ENCODE peak calls at places on chromosomes 4 and X, in five cellular contexts. One of them, this sample, is unnamed.

GRCh38 chr4:176611351-176611750 is 181.4 kb downstream of the VEGFC start:
- DNase-seq in NB4: no peak
- DNase-seq in A549: no peak
- DNase-seq in IMR-90: peak; percentile 15
- DNase-seq in suprapubic skin: no peak
- DNase-seq in this sample: no peak

GRCh38 chrX:20019672-20020365 is 29.0 kb upstream of the BCLAF3 start:
- DNase-seq in NB4: no peak
- DNase-seq in A549: no peak
- DNase-seq in IMR-90: no peak
- DNase-seq in suprapubic skin: no peak
- DNase-seq in this sample: no peak

GRCh38 chrX:19375546-19375945 is 31.8 kb downstream of the PDHA1 start:
- DNase-seq in NB4: no peak
- DNase-seq in A549: no peak
- DNase-seq in IMR-90: no peak
- DNase-seq in suprapubic skin: no peak
- DNase-seq in this sample: no peak

GRCh38 chr4:110540606-110541440 is 64.9 kb downstream of the ENPEP start:
- DNase-seq in NB4: no peak
- DNase-seq in A549: no peak
- DNase-seq in IMR-90: peak; percentile 70
- DNase-seq in suprapubic skin: no peak
- DNase-seq in this sample: no peak

GRCh38 chr4:100008048-100008447 is 58.0 kb upstream of the H2AZ1 start:
- DNase-seq in NB4: no peak
- DNase-seq in A549: no peak
- DNase-seq in IMR-90: peak; percentile 74
- DNase-seq in suprapubic skin: no peak
- DNase-seq in this sample: no peak

GRCh38 chr4:72569719-72570235 is 756 bp upstream of the ADAMTS3 start:
- DNase-seq in NB4: no peak
- DNase-seq in A549: no peak
- DNase-seq in IMR-90: peak; percentile 17
- DNase-seq in suprapubic skin: no peak
- DNase-seq in this sample: peak; percentile 69

GRCh38 chr4:95114521-95114920 is 356.8 kb downstream of the BMPR1B start:
- DNase-seq in NB4: no peak
- DNase-seq in A549: no peak
- DNase-seq in IMR-90: peak; percentile 1
- DNase-seq in suprapubic skin: no peak
- DNase-seq in this sample: no peak

GRCh38 chr4:112748352-112748900 is 111.5 kb downstream of the LARP7 start:
- DNase-seq in NB4: no peak
- DNase-seq in A549: no peak
- DNase-seq in IMR-90: no peak
- DNase-seq in suprapubic skin: no peak
- DNase-seq in this sample: no peak

GRCh38 chr4:88610771-88611170 is 18.5 kb downstream of the HERC3 start:
- DNase-seq in NB4: no peak
- DNase-seq in A549: no peak
- DNase-seq in IMR-90: peak; percentile 31
- DNase-seq in suprapubic skin: no peak
- DNase-seq in this sample: no peak

GRCh38 chrX:10755477-10756334 is 135.3 kb upstream of the MID1 start:
- DNase-seq in NB4: peak; percentile 1
- DNase-seq in A549: peak; percentile 39
- DNase-seq in IMR-90: peak; percentile 81
- DNase-seq in suprapubic skin: no peak
- DNase-seq in this sample: no peak

GRCh38 chr4:123649248-123649643 is 252.7 kb downstream of the SPRY1 start:
- DNase-seq in NB4: no peak
- DNase-seq in A549: no peak
- DNase-seq in IMR-90: no peak
- DNase-seq in suprapubic skin: no peak
- DNase-seq in this sample: no peak

GRCh38 chr4:175954685-175955084 is 111.0 kb upstream of the WDR17 start:
- DNase-seq in NB4: no peak
- DNase-seq in A549: no peak
- DNase-seq in IMR-90: no peak
- DNase-seq in suprapubic skin: no peak
- DNase-seq in this sample: no peak

GRCh38 chr4:29336851-29337250 is 1383.3 kb upstream of the PCDH7 start:
- DNase-seq in NB4: no peak
- DNase-seq in A549: no peak
- DNase-seq in IMR-90: no peak
- DNase-seq in suprapubic skin: no peak
- DNase-seq in this sample: no peak

GRCh38 chr4:156662921-156663320 is 308.7 kb downstream of the PDGFC start:
- DNase-seq in NB4: no peak
- DNase-seq in A549: no peak
- DNase-seq in IMR-90: no peak
- DNase-seq in suprapubic skin: no peak
- DNase-seq in this sample: no peak

GRCh38 chr4:22869235-22869634 is 176.5 kb downstream of the GBA3 start:
- DNase-seq in NB4: peak; percentile 27
- DNase-seq in A549: no peak
- DNase-seq in IMR-90: no peak
- DNase-seq in suprapubic skin: no peak
- DNase-seq in this sample: no peak

GRCh38 chrX:21934414-21934813 is 6.1 kb upstream of the SMS start:
- DNase-seq in NB4: no peak
- DNase-seq in A549: no peak
- DNase-seq in IMR-90: no peak
- DNase-seq in suprapubic skin: no peak
- DNase-seq in this sample: no peak

GRCh38 chr4:88456757-88457306 is at the start of gene HERC5:
- DNase-seq in NB4: peak; percentile 92
- DNase-seq in A549: peak; percentile 82
- DNase-seq in IMR-90: peak; percentile 81
- DNase-seq in suprapubic skin: peak; percentile 96
- DNase-seq in this sample: peak; percentile 93

GRCh38 chr4:94507708-94508107 is 56.0 kb downstream of the PDLIM5 start:
- DNase-seq in NB4: peak; percentile 17
- DNase-seq in A549: no peak
- DNase-seq in IMR-90: peak; percentile 93
- DNase-seq in suprapubic skin: peak; percentile 66
- DNase-seq in this sample: no peak

GRCh38 chr4:181637186-181638105 is 605.8 kb upstream of the TENM3 start:
- DNase-seq in NB4: no peak
- DNase-seq in A549: no peak
- DNase-seq in IMR-90: peak; percentile 58
- DNase-seq in suprapubic skin: no peak
- DNase-seq in this sample: no peak

GRCh38 chr4:88137112-88137511 is 21.3 kb downstream of the ABCG2 start:
- DNase-seq in NB4: no peak
- DNase-seq in A549: no peak
- DNase-seq in IMR-90: peak; percentile 73
- DNase-seq in suprapubic skin: no peak
- DNase-seq in this sample: no peak

GRCh38 chr4:23333556-23333945 is 556.3 kb downstream of the PPARGC1A start:
- DNase-seq in NB4: no peak
- DNase-seq in A549: no peak
- DNase-seq in IMR-90: peak; percentile 6
- DNase-seq in suprapubic skin: no peak
- DNase-seq in this sample: no peak

GRCh38 chr4:156419080-156419638 is 465.5 kb upstream of the CTSO start:
- DNase-seq in NB4: no peak
- DNase-seq in A549: no peak
- DNase-seq in IMR-90: no peak
- DNase-seq in suprapubic skin: no peak
- DNase-seq in this sample: no peak

GRCh38 chr4:167614866-167615265 is 380.6 kb upstream of the SPOCK3 start:
- DNase-seq in NB4: no peak
- DNase-seq in A549: no peak
- DNase-seq in IMR-90: no peak
- DNase-seq in suprapubic skin: no peak
- DNase-seq in this sample: no peak

GRCh38 chr4:94892051-94892450 is 134.3 kb downstream of the BMPR1B start:
- DNase-seq in NB4: no peak
- DNase-seq in A549: peak; percentile 10
- DNase-seq in IMR-90: no peak
- DNase-seq in suprapubic skin: no peak
- DNase-seq in this sample: no peak

GRCh38 chr4:35300996-35301774 is 943.1 kb downstream of the ARAP2 start:
- DNase-seq in NB4: no peak
- DNase-seq in A549: no peak
- DNase-seq in IMR-90: no peak
- DNase-seq in suprapubic skin: no peak
- DNase-seq in this sample: no peak

GRCh38 chrX:81957318-81957717 is 755.4 kb downstream of the SH3BGRL start:
- DNase-seq in NB4: no peak
- DNase-seq in A549: no peak
- DNase-seq in IMR-90: no peak
- DNase-seq in suprapubic skin: no peak
- DNase-seq in this sample: no peak

GRCh38 chrX:10482262-10482661 is 138.1 kb downstream of the MID1 start:
- DNase-seq in NB4: no peak
- DNase-seq in A549: no peak
- DNase-seq in IMR-90: no peak
- DNase-seq in suprapubic skin: no peak
- DNase-seq in this sample: no peak

GRCh38 chr4:44985938-44986337 is 259.6 kb upstream of the GNPDA2 start:
- DNase-seq in NB4: no peak
- DNase-seq in A549: no peak
- DNase-seq in IMR-90: no peak
- DNase-seq in suprapubic skin: no peak
- DNase-seq in this sample: no peak

GRCh38 chr4:101693842-101694398 is 96.6 kb upstream of the BANK1 start:
- DNase-seq in NB4: no peak
- DNase-seq in A549: no peak
- DNase-seq in IMR-90: no peak
- DNase-seq in suprapubic skin: no peak
- DNase-seq in this sample: no peak

GRCh38 chrX:143296521-143296920 is 220.8 kb downstream of the SPANXN3 start:
- DNase-seq in NB4: no peak
- DNase-seq in A549: no peak
- DNase-seq in IMR-90: no peak
- DNase-seq in suprapubic skin: no peak
- DNase-seq in this sample: no peak

GRCh38 chr4:147122697-147123472 is 177.2 kb upstream of the TTC29 start:
- DNase-seq in NB4: no peak
- DNase-seq in A549: no peak
- DNase-seq in IMR-90: peak; percentile 52
- DNase-seq in suprapubic skin: no peak
- DNase-seq in this sample: no peak

GRCh38 chr4:6574747-6575502 is at the start of gene MAN2B2:
- DNase-seq in NB4: peak; percentile 89
- DNase-seq in A549: peak; percentile 78
- DNase-seq in IMR-90: peak; percentile 63
- DNase-seq in suprapubic skin: peak; percentile 90
- DNase-seq in this sample: peak; percentile 83
- TF ChIP-seq POLR2A in NB4: peak; percentile 79
- TF ChIP-seq POLR2A in A549: peak; percentile 85
- TF ChIP-seq POLR2A in IMR-90: peak; percentile 62
- TF ChIP-seq POLR2A in suprapubic skin: no peak
- TF ChIP-seq POLR2A in this sample: peak; percentile 72

DNA sequence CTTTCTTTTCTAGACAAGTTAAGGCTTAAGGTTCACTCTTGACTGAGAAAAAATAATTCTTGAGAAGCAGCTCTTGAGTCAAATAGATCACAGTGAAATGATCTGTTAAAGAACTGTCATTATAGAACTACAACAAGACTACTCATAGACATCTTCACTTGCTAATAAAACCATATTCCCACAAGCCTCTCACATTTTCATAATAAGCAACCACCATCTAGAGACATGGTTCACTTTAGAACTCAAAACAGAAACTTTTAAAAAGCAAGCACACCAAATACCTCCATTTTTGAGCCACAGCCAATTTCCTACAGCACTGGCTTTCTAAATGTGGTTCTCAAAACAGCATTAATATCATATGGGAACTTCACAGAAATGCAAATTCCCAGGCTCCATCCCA is 309.5 kb downstream of the TMA16 start:
- DNase-seq in NB4: no peak
- DNase-seq in A549: no peak
- DNase-seq in IMR-90: no peak
- DNase-seq in suprapubic skin: no peak
- DNase-seq in this sample: no peak
- TF ChIP-seq POLR2A in NB4: no peak
- TF ChIP-seq POLR2A in A549: no peak
- TF ChIP-seq POLR2A in IMR-90: no peak
- TF ChIP-seq POLR2A in suprapubic skin: no peak
- TF ChIP-seq POLR2A in this sample: no peak

DNA sequence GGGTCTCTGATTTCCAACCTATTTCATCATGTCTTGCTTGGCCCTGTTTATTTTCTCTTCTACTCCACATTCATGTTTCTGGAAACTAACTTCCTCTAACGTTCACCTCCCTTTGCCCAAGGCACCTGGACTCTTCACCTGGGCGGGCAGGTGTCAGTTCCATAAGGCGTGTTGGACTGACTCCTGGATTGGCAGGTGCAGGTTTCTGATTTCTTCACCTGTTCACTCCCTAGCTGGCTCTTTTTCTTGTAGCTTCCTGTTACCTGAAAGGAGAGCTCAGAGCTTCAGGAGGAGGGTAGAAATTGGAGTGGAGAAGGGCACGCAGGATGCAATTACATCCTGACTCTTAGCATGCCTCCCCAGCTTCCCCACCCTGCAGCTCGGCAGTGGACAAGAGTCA is 350.8 kb upstream of the KLF3 start:
- DNase-seq in NB4: no peak
- DNase-seq in A549: no peak
- DNase-seq in IMR-90: no peak
- DNase-seq in suprapubic skin: no peak
- DNase-seq in this sample: no peak
- TF ChIP-seq POLR2A in NB4: no peak
- TF ChIP-seq POLR2A in A549: no peak
- TF ChIP-seq POLR2A in IMR-90: no peak
- TF ChIP-seq POLR2A in suprapubic skin: no peak
- TF ChIP-seq POLR2A in this sample: no peak

DNA sequence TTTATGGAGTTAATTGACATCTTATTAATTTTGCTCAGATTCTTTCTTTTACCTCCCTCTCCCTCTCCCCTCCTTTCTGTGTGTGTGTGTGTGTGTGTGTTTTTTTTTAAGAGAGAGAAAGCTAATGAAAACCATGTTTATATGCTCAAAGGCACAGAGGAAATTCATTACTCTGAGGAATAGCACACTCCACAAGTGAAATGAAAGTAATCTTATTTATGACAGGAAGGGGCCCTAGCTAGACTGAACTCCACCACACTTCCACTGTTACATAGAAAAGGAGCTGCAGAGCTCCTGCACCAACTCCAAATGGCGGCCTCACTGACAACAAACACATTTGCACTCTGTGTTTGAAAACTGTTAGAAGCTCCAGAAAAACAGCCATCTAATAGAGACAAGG is 150.6 kb downstream of the RASL11B start:
- DNase-seq in NB4: peak; percentile 24
- DNase-seq in A549: no peak
- DNase-seq in IMR-90: peak; percentile 30
- DNase-seq in suprapubic skin: no peak
- DNase-seq in this sample: no peak
- TF ChIP-seq POLR2A in NB4: no peak
- TF ChIP-seq POLR2A in A549: no peak
- TF ChIP-seq POLR2A in IMR-90: no peak
- TF ChIP-seq POLR2A in suprapubic skin: no peak
- TF ChIP-seq POLR2A in this sample: no peak